ENCODE peak calls at places on chromosomes 4 and X, in five cellular contexts. W, X, V, T and A are unnamed samples. For H3K36me3, the result is how much of the 10 kb centered on the place peaks cover.

GRCh38 chr4:64890131-64890710 is 481.0 kb upstream of the TECRL start:
- DNase-seq in W (no peak), X (no peak), V (no peak), T (no peak), A (no peak)

GRCh38 chrX:39616098-39616729 is 481.5 kb downstream of the BCOR start:
- DNase-seq in W (no peak), X (no peak), V (no peak), T (no peak), A (peak)

GRCh38 chr4:152513078-152513477 is 22.8 kb downstream of the FBXW7 start:
- DNase-seq in W (no peak), X (no peak), V (no peak), T (no peak), A (no peak)

GRCh38 chrX:19121898-19122640 is at the start of gene ADGRG2:
- DNase-seq in W (peak), X (peak), V (no peak), T (no peak), A (no peak)

GRCh38 chrX:129472116-129472515 is 51.2 kb downstream of the SMARCA1 start:
- DNase-seq in W (no peak), X (no peak), V (no peak), T (no peak), A (no peak)

GRCh38 chr4:27082786-27083185 is 222.1 kb downstream of the STIM2 start:
- DNase-seq in W (no peak), X (no peak), V (no peak), T (no peak), A (no peak)

GRCh38 chrX:44970709-44971108 is 97.7 kb downstream of the KDM6A start:
- DNase-seq in W (no peak), X (no peak), V (no peak), T (no peak), A (no peak)

GRCh38 chrX:129931411-129932136 is 25.6 kb downstream of the UTP14A start:
- DNase-seq in W (peak), X (peak), V (peak), T (peak), A (peak)

GRCh38 chr4:81405900-81406401 is 65.8 kb downstream of the RASGEF1B start:
- DNase-seq in W (no peak), X (peak), V (peak), T (no peak), A (peak)

GRCh38 chr4:8254076-8254475 is 15.5 kb upstream of the HTRA3 start:
- DNase-seq in W (no peak), X (no peak), V (no peak), T (no peak), A (no peak)

GRCh38 chr4:173167793-173168395 is 717 bp upstream of the GALNT7 start:
- DNase-seq in W (peak), X (peak), V (no peak), T (no peak), A (no peak)

GRCh38 chr4:89724716-89725115 is 112.2 kb downstream of the SNCA start:
- DNase-seq in W (no peak), X (no peak), V (no peak), T (no peak), A (no peak)

GRCh38 chrX:124406294-124407013 is 60.1 kb downstream of the SH2D1A start:
- DNase-seq in W (no peak), X (peak), V (no peak), T (no peak), A (no peak)

GRCh38 chr4:8402640-8403039 is 37.9 kb downstream of the ACOX3 start:
- DNase-seq in W (no peak), X (no peak), V (peak), T (no peak), A (no peak)

GRCh38 chr4:2798399-2799301 is 5.8 kb downstream of the SH3BP2 start:
- DNase-seq in W (peak), X (peak), V (peak), T (peak), A (peak)

GRCh38 chr4:23001478-23001877 is 308.7 kb downstream of the GBA3 start:
- DNase-seq in W (no peak), X (no peak), V (no peak), T (no peak), A (no peak)

GRCh38 chr4:54232151-54232688 is 3.1 kb downstream of the PDGFRA start:
- DNase-seq in W (peak), X (no peak), V (no peak), T (no peak), A (no peak)

GRCh38 chrX:51440365-51440764 is 56.0 kb downstream of the NUDT11 start:
- DNase-seq in W (no peak), X (no peak), V (no peak), T (no peak), A (no peak)

GRCh38 chr4:71026086-71026485 is 32.6 kb downstream of the DCK start:
- DNase-seq in W (no peak), X (no peak), V (no peak), T (no peak), A (no peak)

GRCh38 chr4:111959202-111959601 is 186.1 kb upstream of the FAM241A start:
- DNase-seq in W (no peak), X (no peak), V (no peak), T (no peak), A (no peak)

GRCh38 chr4:105345358-105345757 is 128.5 kb downstream of the PPA2 start:
- DNase-seq in W (no peak), X (no peak), V (no peak), T (no peak), A (no peak)

GRCh38 chr4:105348719-105349118 is 125.1 kb downstream of the PPA2 start:
- DNase-seq in W (no peak), X (no peak), V (no peak), T (no peak), A (no peak)

GRCh38 chr4:105346869-105347268 is 127.0 kb downstream of the PPA2 start:
- DNase-seq in W (no peak), X (no peak), V (no peak), T (no peak), A (no peak)

GRCh38 chr4:105345838-105346237 is 128.0 kb downstream of the PPA2 start:
- DNase-seq in W (no peak), X (no peak), V (no peak), T (no peak), A (no peak)

GRCh38 chr4:105343523-105343931 is 130.3 kb downstream of the PPA2 start:
- DNase-seq in W (no peak), X (no peak), V (no peak), T (no peak), A (no peak)
- H3K4me3 ChIP-seq in W (no peak), X (no peak), V (no peak), T (no peak), A (no peak)

GRCh38 chr4:103168993-103169392 is 29.1 kb downstream of the CENPE start:
- DNase-seq in W (no peak), X (no peak), V (no peak), T (no peak), A (no peak)

GRCh38 chr4:103171006-103171405 is 27.1 kb downstream of the CENPE start:
- DNase-seq in W (no peak), X (no peak), V (no peak), T (no peak), A (no peak)
- H3K36me3 ChIP-seq in W (under half), X (under half), V (under half), T (under half), A (under half)

DNA sequence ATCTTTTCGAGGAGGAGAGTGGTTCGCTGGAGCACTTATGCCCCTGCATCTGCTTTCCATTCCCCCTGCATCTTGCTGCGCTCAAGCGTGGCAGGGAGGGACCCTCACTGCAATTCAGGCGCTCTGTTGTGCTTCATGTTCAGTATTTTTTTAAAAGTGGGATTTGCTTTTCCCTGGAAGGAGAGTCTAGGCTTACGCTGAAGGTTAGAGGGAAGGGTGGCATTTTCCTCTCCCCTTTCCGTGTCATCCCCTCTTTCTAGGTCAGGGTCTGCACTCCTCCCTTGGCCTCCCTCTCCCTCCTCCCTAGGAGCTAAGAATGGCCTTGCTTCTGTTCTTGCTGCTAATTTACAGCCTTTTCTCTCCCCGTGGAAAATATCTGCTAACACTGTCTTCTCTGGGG is 202.1 kb upstream of the LEF1 start:
- DNase-seq in W (no peak), X (no peak), V (no peak), T (no peak), A (no peak)
- H3K4me3 ChIP-seq in W (no peak), X (no peak), V (no peak), T (no peak), A (no peak)

GRCh38 chr4:168885416-168885815 is 124.6 kb downstream of the CBR4 start:
- DNase-seq in W (no peak), X (no peak), V (no peak), T (no peak), A (no peak)
- H3K36me3 ChIP-seq in W (under half), X (under half), V (under half), T (under half), A (under half)

DNA sequence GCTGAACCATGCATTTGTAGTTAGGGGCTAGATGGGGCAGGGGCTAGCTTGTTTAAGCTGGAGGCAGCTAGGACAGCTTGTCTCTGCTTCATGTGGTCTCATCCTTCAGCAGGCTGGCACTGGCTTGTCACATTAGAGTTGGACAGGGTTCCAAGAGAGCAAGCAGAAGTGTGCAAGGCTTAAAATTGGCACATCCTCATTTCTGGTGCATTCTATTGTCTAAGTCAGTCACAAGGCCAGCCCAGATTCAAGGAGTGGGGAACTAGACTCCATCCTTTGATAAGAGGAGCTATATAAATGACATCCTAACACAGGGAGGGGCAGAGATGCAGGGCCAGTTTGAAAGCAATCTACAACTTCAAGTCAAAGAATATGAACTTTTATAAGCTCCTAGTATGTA is 313.2 kb downstream of the PTTG2 start:
- DNase-seq in W (no peak), X (no peak), V (no peak), T (no peak), A (no peak)
- H3K4me3 ChIP-seq in W (no peak), X (no peak), V (no peak), T (no peak), A (no peak)

GRCh38 chr4:6290769-6291547 is 21.3 kb downstream of the WFS1 start:
- DNase-seq in W (no peak), X (no peak), V (no peak), T (no peak), A (no peak)

GRCh38 chr4:6291784-6292297 is 22.2 kb downstream of the WFS1 start:
- DNase-seq in W (no peak), X (no peak), V (no peak), T (no peak), A (no peak)

GRCh38 chr4:6293661-6294060 is 24.0 kb downstream of the WFS1 start:
- DNase-seq in W (no peak), X (no peak), V (no peak), T (no peak), A (no peak)

GRCh38 chr4:6293097-6293445 is 23.4 kb downstream of the WFS1 start:
- DNase-seq in W (no peak), X (no peak), V (no peak), T (no peak), A (no peak)

DNA sequence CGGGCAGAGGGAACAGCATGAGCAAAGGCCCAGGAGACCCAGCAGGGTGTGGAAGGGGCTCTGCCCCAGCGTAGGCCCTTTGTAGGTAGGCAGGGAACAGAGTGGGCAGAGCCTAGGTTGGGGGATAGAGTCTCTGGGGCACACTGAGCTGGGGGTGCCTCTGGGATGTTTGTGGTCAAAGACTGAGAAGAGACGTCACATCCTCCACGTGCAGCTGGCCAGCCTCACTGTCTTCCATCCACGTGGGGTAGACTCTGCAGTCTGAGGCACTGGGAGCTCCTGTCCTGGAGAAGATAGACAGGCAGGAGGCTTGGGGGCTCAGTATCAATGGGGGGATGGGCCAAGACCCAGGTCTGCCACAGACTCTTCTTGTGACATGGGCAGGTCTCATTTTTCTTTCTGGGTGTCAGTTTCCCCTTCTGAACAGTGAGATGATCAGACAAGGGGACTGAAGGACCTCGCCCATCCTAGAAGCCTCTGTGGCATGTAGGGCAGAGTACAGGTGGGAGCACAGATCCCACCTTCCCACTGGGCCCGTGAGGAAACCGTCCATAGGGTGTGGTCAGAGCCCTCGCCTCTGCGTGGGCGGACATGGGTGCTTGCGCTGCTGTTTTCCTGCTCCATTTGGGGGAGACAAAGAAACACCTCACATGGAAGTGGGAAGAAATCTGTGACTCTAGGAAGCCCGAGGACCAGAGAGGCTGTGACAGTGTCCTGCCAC is 22.9 kb downstream of the WFS1 start:
- DNase-seq in W (no peak), X (no peak), V (no peak), T (no peak), A (no peak)
- H3K36me3 ChIP-seq in W (half or more), X (half or more), V (under half), T (under half), A (under half)

GRCh38 chr4:55706526-55706925 is 70.4 kb upstream of the NMU start:
- DNase-seq in W (no peak), X (no peak), V (no peak), T (no peak), A (no peak)
- H3K4me3 ChIP-seq in W (no peak), X (no peak), V (no peak), T (no peak), A (no peak)

DNA sequence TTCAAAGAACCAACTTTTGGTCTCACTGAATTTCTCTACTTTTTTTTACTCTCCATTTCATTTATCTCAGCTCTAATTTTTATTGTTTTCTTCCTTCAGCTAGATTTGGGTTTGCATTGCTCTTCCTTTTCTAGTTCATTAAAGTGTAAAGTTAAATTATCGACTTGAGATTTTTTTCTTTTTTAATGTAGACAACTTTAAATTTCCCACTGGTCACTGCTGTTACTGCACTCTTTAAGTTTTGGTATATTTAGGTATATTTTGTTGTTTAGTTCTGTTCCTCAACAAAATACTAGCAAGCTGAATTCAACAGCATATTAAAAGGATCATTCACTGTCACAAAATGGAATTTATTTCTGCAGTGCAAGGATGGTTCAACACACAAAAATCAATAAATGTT is 572.0 kb upstream of the DIAPH2 start:
- DNase-seq in W (no peak), X (no peak), V (no peak), T (no peak), A (no peak)
- H3K36me3 ChIP-seq in W (under half), X (under half), V (under half), T (under half), A (under half)